ENCODE peak calls at places on chromosomes 5 and 9, in four cellular contexts. H is GM12891, Y is GM12878, P is K562. F is an unnamed sample.

GRCh38 chr9:32395483-32396216 is 11.2 kb downstream of the ACO1 start:
- DNase-seq in H (no peak), Y (no peak), P (no peak), F (no peak)

GRCh38 chr9:137454145-137454505 is 5.0 kb downstream of the NSMF start:
- DNase-seq in H (peak), Y (no peak), P (peak), F (peak)

GRCh38 chr5:153340139-153340538 is 150.3 kb upstream of the GRIA1 start:
- DNase-seq in H (no peak), Y (no peak), P (no peak), F (no peak)

GRCh38 chr5:139897342-139897741 is 101.7 kb downstream of the PSD2 start:
- DNase-seq in H (no peak), Y (no peak), P (no peak), F (no peak)

GRCh38 chr9:119280740-119281485 is 88.3 kb downstream of the BRINP1 start:
- DNase-seq in H (no peak), Y (no peak), P (no peak), F (no peak)

GRCh38 chr9:131799177-131799823 is 59.4 kb upstream of the RAPGEF1 start:
- DNase-seq in H (peak), Y (no peak), P (peak), F (peak)

GRCh38 chr5:81417052-81417451 is 23.1 kb upstream of the ACOT12 start:
- DNase-seq in H (no peak), Y (no peak), P (no peak), F (no peak)

GRCh38 chr9:127575875-127576778 is 36.0 kb upstream of the STXBP1 start:
- DNase-seq in H (no peak), Y (no peak), P (no peak), F (no peak)

GRCh38 chr5:1538276-1538675 is 14.5 kb upstream of the LPCAT1 start:
- DNase-seq in H (no peak), Y (no peak), P (no peak), F (no peak)

GRCh38 chr5:15384176-15384575 is 115.8 kb upstream of the FBXL7 start:
- DNase-seq in H (no peak), Y (no peak), P (no peak), F (no peak)

GRCh38 chr5:32814141-32814540 is 103.0 kb downstream of the NPR3 start:
- DNase-seq in H (no peak), Y (no peak), P (no peak), F (no peak)

GRCh38 chr5:166786178-166786577 is 1505.3 kb upstream of the WWC1 start:
- DNase-seq in H (no peak), Y (no peak), P (no peak), F (no peak)

GRCh38 chr5:162227075-162227474 is 159.5 kb downstream of the GABRG2 start:
- DNase-seq in H (no peak), Y (no peak), P (no peak), F (peak)

GRCh38 chr9:1057910-1058309 is 7.8 kb downstream of the DMRT2 start:
- DNase-seq in H (no peak), Y (no peak), P (no peak), F (no peak)

GRCh38 chr9:27361401-27361953 is 64.5 kb upstream of the EQTN start:
- DNase-seq in H (no peak), Y (no peak), P (no peak), F (no peak)

GRCh38 chr5:75574791-75575190 is 36.5 kb upstream of the ANKDD1B start:
- DNase-seq in H (no peak), Y (no peak), P (no peak), F (no peak)

GRCh38 chr9:14993061-14993800 is 83.0 kb upstream of the FREM1 start:
- DNase-seq in H (no peak), Y (no peak), P (peak), F (no peak)

GRCh38 chr9:134205636-134206316 is 41.4 kb upstream of the RNU6ATAC start:
- DNase-seq in H (no peak), Y (no peak), P (peak), F (no peak)

GRCh38 chr5:140113180-140113698 is 670 bp upstream of the PURA start:
- DNase-seq in H (no peak), Y (no peak), P (peak), F (no peak)

GRCh38 chr5:132749506-132749905 is 2.3 kb downstream of the CCNI2 start:
- DNase-seq in H (no peak), Y (no peak), P (no peak), F (no peak)

GRCh38 chr5:132751971-132752580 is 4.8 kb downstream of the CCNI2 start:
- DNase-seq in H (no peak), Y (no peak), P (no peak), F (no peak)

GRCh38 chr5:132751444-132751843 is 4.2 kb downstream of the CCNI2 start:
- DNase-seq in H (no peak), Y (peak), P (no peak), F (no peak)

GRCh38 chr5:132752581-132753125 is 5.4 kb downstream of the CCNI2 start:
- DNase-seq in H (no peak), Y (no peak), P (no peak), F (no peak)

GRCh38 chr5:132750471-132751230 is 3.4 kb downstream of the CCNI2 start:
- DNase-seq in H (no peak), Y (peak), P (no peak), F (no peak)
- TF ChIP-seq SPI1 in H (no peak), Y (no peak), P (no peak), F (no peak)

DNA sequence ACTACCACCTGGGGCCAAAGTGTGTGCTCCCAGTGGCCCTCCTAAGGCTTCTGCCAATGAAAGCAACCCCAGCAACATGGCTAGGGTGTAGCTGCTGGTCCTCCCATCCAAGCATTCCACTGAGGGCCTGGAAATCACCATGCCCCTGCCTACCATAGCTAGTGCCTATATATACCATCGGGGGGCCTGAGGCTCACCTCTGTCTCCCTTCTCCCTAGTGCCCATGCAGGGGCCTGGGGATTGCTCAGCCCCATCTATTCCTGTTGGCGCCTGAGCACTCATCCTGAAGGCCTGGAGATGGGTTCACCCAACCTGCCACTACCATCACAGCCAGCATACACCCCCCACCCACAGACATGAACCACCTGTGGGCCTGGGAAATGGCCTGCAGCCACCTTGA is 367.3 kb downstream of the RAB3C start:
- DNase-seq in H (no peak), Y (no peak), P (no peak), F (no peak)
- TF ChIP-seq SPI1 in H (no peak), Y (no peak), P (no peak), F (no peak)

GRCh38 chr9:123235448-123235847 is 32.9 kb downstream of the STRBP start:
- DNase-seq in H (no peak), Y (no peak), P (no peak), F (no peak)

GRCh38 chr9:123234853-123235252 is 33.5 kb downstream of the STRBP start:
- DNase-seq in H (no peak), Y (peak), P (no peak), F (no peak)

GRCh38 chr9:123237220-123237619 is 31.2 kb downstream of the STRBP start:
- DNase-seq in H (no peak), Y (no peak), P (no peak), F (no peak)

GRCh38 chr9:123232332-123232731 is 36.1 kb downstream of the STRBP start:
- DNase-seq in H (no peak), Y (no peak), P (no peak), F (no peak)
- TF ChIP-seq SPI1 in H (no peak), Y (no peak), P (no peak), F (no peak)

DNA sequence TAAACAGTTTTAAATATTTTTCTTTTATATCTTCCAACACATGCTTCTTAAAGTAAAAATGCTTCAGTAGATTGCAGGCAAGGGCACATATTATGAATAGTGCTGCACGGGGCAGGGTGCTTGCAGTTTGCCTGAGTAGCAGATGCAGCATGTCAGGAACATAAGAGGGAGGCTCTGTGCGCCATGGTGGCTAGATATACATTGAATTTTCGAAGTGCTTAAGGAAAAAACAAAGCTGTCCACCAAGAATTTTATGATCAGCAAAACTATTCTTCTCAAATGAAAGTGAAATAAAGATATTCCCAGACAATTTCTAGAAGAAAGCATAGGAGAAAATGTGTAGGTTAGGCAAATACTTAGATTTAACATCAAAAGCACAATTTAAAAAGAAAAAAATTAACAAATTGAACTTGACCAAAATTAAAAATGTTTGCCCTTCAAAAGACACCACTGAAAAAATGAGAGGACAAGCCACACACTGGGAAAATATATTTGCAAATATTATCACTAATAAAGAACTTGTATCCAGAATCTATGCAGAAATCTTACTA is 213.2 kb downstream of the NR3C1 start:
- DNase-seq in H (no peak), Y (no peak), P (no peak), F (no peak)
- TF ChIP-seq SPI1 in H (no peak), Y (no peak), P (no peak), F (no peak)

GRCh38 chr5:53071738-53072137 is 37.8 kb downstream of the MOCS2 start:
- DNase-seq in H (no peak), Y (no peak), P (no peak), F (no peak)
- TF ChIP-seq SPI1 in H (no peak), Y (no peak), P (no peak), F (no peak)